ENCODE peak calls at places on chromosomes 3 and 15, in eight cellular contexts. Y is breast epithelium, N is uterus, D is sigmoid colon, X is mammary epithelial cell, Z is stomach, C is pancreas, Q is esophagus squamous epithelium. J is an unnamed sample. For H3K36me3 and H3K4me1, the result is how much of the 10 kb centered on the place peaks cover.

GRCh38 chr3:9784876-9785443 is 7.3 kb downstream of the TADA3 start:
- DNase-seq in C (no peak), D (no peak), N (no peak), X (no peak), Y (no peak), Z (no peak), Q (no peak), J (no peak)

GRCh38 chr3:156750874-156751245 is 75.3 kb upstream of the LEKR1 start:
- DNase-seq in N (no peak), Y (no peak), Q (no peak), Z (no peak), D (no peak), X (peak), C (no peak), J (no peak)

GRCh38 chr3:119494597-119494996 is 3.8 kb upstream of the TIMMDC1 start:
- DNase-seq in D (no peak), Z (no peak), Y (no peak), X (no peak), Q (no peak), N (no peak), C (no peak), J (no peak)

GRCh38 chr3:23202203-23202920 is 765 bp upstream of the UBE2E2 start:
- DNase-seq in C (peak), X (peak), D (no peak), Y (peak), Q (no peak), Z (peak), N (no peak), J (no peak)

GRCh38 chr3:46423588-46423987 is 16.5 kb downstream of the CCRL2 start:
- DNase-seq in D (no peak), Y (no peak), C (no peak), Q (no peak), X (peak), N (no peak), Z (no peak), J (no peak)

GRCh38 chr15:33292718-33293307 is 18.0 kb upstream of the RYR3 start:
- DNase-seq in D (peak), N (peak), X (peak), Q (no peak), Z (peak), C (peak), Y (no peak), J (no peak)

GRCh38 chr3:71384393-71384792 is 199.1 kb downstream of the FOXP1 start:
- DNase-seq in N (no peak), Y (no peak), C (no peak), Q (no peak), X (no peak), Z (no peak), D (no peak), J (no peak)

GRCh38 chr15:89857673-89858072 is 36.1 kb downstream of the AP3S2 start:
- DNase-seq in N (no peak), Y (no peak), X (no peak), Z (no peak), C (peak), Q (no peak), D (no peak), J (no peak)

GRCh38 chr3:86837871-86838270 is 153.1 kb downstream of the VGLL3 start:
- DNase-seq in Z (no peak), D (no peak), C (no peak), X (no peak), Q (no peak), Y (no peak), N (no peak), J (no peak)

GRCh38 chr3:122169911-122170310 is 13.6 kb upstream of the CASR start:
- DNase-seq in Y (no peak), D (no peak), X (peak), Z (no peak), C (no peak), Q (no peak), N (no peak), J (no peak)

GRCh38 chr3:69204315-69204957 is 82.0 kb upstream of the LMOD3 start:
- DNase-seq in Y (no peak), C (no peak), D (no peak), Q (no peak), X (no peak), Z (no peak), N (no peak), J (no peak)

GRCh38 chr15:75361361-75361988 is 6.9 kb downstream of the MAN2C1 start:
- DNase-seq in N (no peak), Y (no peak), Z (no peak), Q (no peak), C (no peak), X (no peak), D (no peak), J (no peak)

GRCh38 chr3:186489507-186489906 is 54.7 kb downstream of the CRYGS start:
- DNase-seq in Q (no peak), X (no peak), Z (no peak), C (no peak), D (no peak), Y (no peak), N (no peak), J (no peak)

GRCh38 chr3:147705626-147706025 is 296.5 kb downstream of the ZIC1 start:
- DNase-seq in Q (no peak), X (no peak), D (no peak), Y (no peak), N (no peak), C (no peak), Z (no peak), J (peak)

GRCh38 chr3:193030276-193030675 is 112.6 kb upstream of the MB21D2 start:
- DNase-seq in D (no peak), X (peak), Z (no peak), C (no peak), Y (no peak), Q (no peak), N (no peak), J (no peak)

GRCh38 chr3:123337226-123337625 is 111.7 kb downstream of the ADCY5 start:
- DNase-seq in Z (no peak), D (peak), X (no peak), Q (no peak), C (no peak), N (no peak), Y (no peak), J (no peak)

GRCh38 chr3:74443102-74443501 is 171.4 kb downstream of the CNTN3 start:
- DNase-seq in D (no peak), Y (no peak), Q (no peak), N (no peak), X (peak), Z (no peak), C (no peak), J (peak)

GRCh38 chr3:7504886-7505775 is 644.2 kb downstream of the GRM7 start:
- DNase-seq in Z (no peak), C (peak), X (peak), Q (no peak), D (no peak), N (no peak), Y (no peak), J (no peak)

GRCh38 chr3:184005981-184006507 is 11.6 kb downstream of the ABCC5 start:
- DNase-seq in Y (peak), D (peak), Z (peak), C (peak), Q (no peak), X (peak), N (peak), J (peak)

GRCh38 chr15:68644088-68644904 is 65.5 kb downstream of the CORO2B start:
- DNase-seq in X (peak), Z (no peak), N (no peak), Y (no peak), D (peak), C (no peak), Q (no peak), J (no peak)

GRCh38 chr15:77181305-77182074 is 110.6 kb upstream of the TSPAN3 start:
- DNase-seq in D (no peak), N (no peak), Z (no peak), C (no peak), X (no peak), Y (no peak), Q (no peak), J (no peak)

GRCh38 chr15:43789409-43789808 is 2.7 kb upstream of the SERF2 start:
- DNase-seq in Q (no peak), C (no peak), Y (no peak), D (no peak), Z (no peak), N (no peak), X (no peak), J (no peak)

GRCh38 chr3:4782095-4782494 is 197.1 kb upstream of the BHLHE40 start:
- DNase-seq in X (no peak), D (no peak), Z (no peak), Y (no peak), N (no peak), C (no peak), Q (no peak), J (no peak)

GRCh38 chr3:4785551-4785950 is 193.7 kb upstream of the BHLHE40 start:
- DNase-seq in D (no peak), Y (no peak), N (no peak), C (no peak), Z (no peak), Q (no peak), X (no peak), J (no peak)

GRCh38 chr3:4791358-4791757 is 187.9 kb upstream of the BHLHE40 start:
- DNase-seq in D (no peak), C (no peak), Q (no peak), X (no peak), Y (no peak), N (no peak), Z (no peak), J (no peak)

GRCh38 chr3:4780545-4780957 is 198.7 kb upstream of the BHLHE40 start:
- DNase-seq in C (no peak), D (no peak), Q (no peak), Y (no peak), N (no peak), Z (no peak), X (no peak), J (no peak)

DNA sequence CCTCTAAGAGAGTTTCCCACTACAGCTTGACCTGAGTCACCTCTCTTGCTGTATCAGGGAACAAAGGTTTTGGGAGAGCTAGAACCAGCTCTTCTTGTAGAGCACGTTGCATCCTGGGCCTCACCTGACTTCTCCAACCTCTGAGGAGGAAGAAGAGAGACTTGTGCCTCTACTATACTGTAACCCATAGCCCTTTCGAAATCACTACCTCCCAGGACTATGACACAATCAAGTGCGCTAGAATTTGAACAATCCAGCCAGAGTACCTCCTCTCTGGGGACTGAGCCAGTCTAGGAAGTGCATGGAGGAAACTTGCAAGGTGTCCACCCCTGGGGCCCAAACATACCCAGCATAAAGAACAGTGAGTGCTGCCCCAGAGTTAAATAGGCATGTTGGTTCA is 192.8 kb upstream of the BHLHE40 start:
- DNase-seq in X (peak), C (no peak), Z (no peak), D (no peak), N (no peak), Y (peak), Q (no peak), J (no peak)
- H3K36me3 ChIP-seq in X (under half), C (under half), Z (half or more), D (under half), N (under half), Y (under half), Q (under half), J (under half)

GRCh38 chr3:34013818-34014576 is 215.6 kb downstream of the PDCD6IP start:
- DNase-seq in Q (no peak), C (no peak), Y (no peak), N (no peak), Z (no peak), D (no peak), X (no peak), J (no peak)

GRCh38 chr3:34016925-34017592 is 218.6 kb downstream of the PDCD6IP start:
- DNase-seq in Z (no peak), X (peak), Q (no peak), C (no peak), N (no peak), Y (no peak), D (no peak), J (no peak)

GRCh38 chr3:34012102-34012461 is 213.7 kb downstream of the PDCD6IP start:
- DNase-seq in Q (no peak), X (peak), Z (no peak), D (no peak), C (no peak), N (no peak), Y (no peak), J (no peak)

GRCh38 chr3:34017757-34018156 is 219.3 kb downstream of the PDCD6IP start:
- DNase-seq in C (no peak), X (no peak), Q (no peak), N (no peak), Y (no peak), D (no peak), Z (no peak), J (no peak)

DNA sequence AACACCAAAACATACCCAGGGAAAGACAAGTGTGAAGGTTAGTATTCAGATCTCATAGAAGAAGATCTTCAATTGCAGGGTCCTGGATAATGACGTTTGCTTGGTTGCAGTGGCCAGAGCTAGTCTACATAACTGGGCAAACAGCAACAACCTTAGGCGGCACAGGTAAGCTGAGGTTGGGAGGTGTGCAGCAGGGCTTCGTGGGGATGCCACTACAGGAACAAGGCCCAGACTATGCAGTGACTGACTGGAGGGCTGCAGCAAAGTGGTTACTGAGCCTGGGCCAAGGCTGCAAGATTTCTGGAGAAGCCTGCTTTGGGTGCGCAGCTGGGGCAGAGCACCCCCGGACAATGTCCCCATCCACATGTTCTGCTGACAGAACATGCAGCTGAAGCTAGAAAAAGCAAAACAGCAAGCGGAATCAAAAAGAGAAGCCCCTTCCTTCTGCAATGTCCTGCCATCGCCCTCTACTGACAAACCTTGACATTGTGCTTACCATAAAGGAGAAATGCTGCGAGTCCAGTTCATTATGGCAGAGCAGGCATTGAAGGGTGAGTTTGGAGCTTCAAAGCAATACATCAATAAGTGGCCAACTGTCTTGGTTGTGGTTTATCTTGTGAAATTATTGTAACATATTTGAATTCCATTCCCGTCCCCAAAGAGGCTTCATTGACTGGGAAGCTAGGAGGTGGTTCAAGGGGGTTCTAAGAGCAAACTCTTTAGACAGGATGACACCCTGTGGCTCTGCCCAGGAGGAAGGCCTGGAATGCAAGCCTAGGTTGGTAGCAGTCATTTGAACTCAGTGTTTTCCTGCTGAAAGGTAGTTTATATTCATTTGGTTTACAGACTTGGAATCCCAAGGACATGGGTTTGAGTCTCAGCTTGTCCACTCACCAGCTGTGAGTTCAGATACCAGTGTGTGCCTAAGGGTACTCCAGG is 217.0 kb downstream of the PDCD6IP start:
- DNase-seq in D (no peak), Y (no peak), N (no peak), Q (no peak), Z (no peak), C (no peak), X (no peak), J (no peak)
- TF ChIP-seq CTCF in D (no peak), Y (no peak), N (no peak), Q (no peak), Z (no peak), C (no peak), X (peak), J (no peak)

GRCh38 chr3:53753518-53754183 is 92.6 kb downstream of the CHDH start:
- DNase-seq in Z (no peak), C (no peak), Y (no peak), X (no peak), N (no peak), D (no peak), Q (no peak), J (no peak)
- H3K4me1 ChIP-seq in Z (under half), C (under half), Y (under half), X (under half), N (under half), D (under half), Q (under half), J (under half)

GRCh38 chr3:89113887-89114840 is 6.7 kb downstream of the EPHA3 start:
- DNase-seq in Y (no peak), C (peak), Z (peak), Q (no peak), N (peak), X (peak), D (peak), J (peak)
- H3K36me3 ChIP-seq in Y (under half), C (under half), Z (under half), Q (under half), N (under half), X (under half), D (under half), J (under half)

DNA sequence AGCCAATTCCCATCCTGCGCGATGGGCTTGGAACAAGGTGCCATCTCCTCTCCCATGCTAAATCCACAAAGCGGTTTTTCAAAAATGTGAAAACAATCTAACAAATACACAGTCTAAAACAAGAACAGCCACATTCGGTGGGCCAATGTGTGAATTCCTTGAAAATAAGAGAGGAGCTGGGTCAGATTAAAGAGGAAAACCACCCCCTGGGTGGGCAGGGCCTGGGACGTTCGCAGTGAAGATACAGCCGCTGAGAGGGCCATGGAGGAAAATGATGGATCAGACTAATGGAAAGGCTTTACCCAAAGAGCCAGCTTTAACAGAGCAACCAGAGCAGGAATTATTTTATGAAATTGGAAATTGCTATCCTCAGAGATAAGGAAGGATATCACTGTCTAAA is 27.4 kb downstream of the PRR20G start:
- DNase-seq in X (no peak), Y (no peak), N (no peak), Z (no peak), C (no peak), D (no peak), Q (no peak), J (no peak)
- TF ChIP-seq CTCF in X (no peak), Y (no peak), N (no peak), Z (no peak), C (no peak), D (no peak), Q (no peak), J (no peak)

J was measured in mucosa of descending colon.